ENCODE peak calls at places on chromosome 11, in five cellular contexts. One of them, this sample, is unnamed.
A peak's percentile ranks its signal among the peaks of the same experiment; 100 is the strongest.

GRCh38 chr11:109680127-109680526 is 258.1 kb downstream of the C11orf87 start:
- DNase-seq in NCI-H1092: no peak
- DNase-seq in cardiac fibroblast: no peak
- DNase-seq in activated CD4-positive, alpha-beta T cell treated with anti-CD3 and anti-CD28 coated beads for 24 hours: no peak
- DNase-seq in iPS-NIHi11: no peak
- DNase-seq in this sample: no peak

GRCh38 chr11:113314389-113315301 is at the start of gene TTC12:
- DNase-seq in NCI-H1092: peak; percentile 78
- DNase-seq in cardiac fibroblast: peak; percentile 93
- DNase-seq in activated CD4-positive, alpha-beta T cell treated with anti-CD3 and anti-CD28 coated beads for 24 hours: peak; percentile 90
- DNase-seq in iPS-NIHi11: peak; percentile 94
- DNase-seq in this sample: peak; percentile 97

GRCh38 chr11:111935331-111936044 is 1.7 kb upstream of the DIXDC1 start:
- DNase-seq in NCI-H1092: no peak
- DNase-seq in cardiac fibroblast: peak; percentile 72
- DNase-seq in activated CD4-positive, alpha-beta T cell treated with anti-CD3 and anti-CD28 coated beads for 24 hours: no peak
- DNase-seq in iPS-NIHi11: no peak
- DNase-seq in this sample: no peak

GRCh38 chr11:8338138-8338537 is 74.5 kb upstream of the LMO1 start:
- DNase-seq in NCI-H1092: peak; percentile 24
- DNase-seq in cardiac fibroblast: peak; percentile 32
- DNase-seq in activated CD4-positive, alpha-beta T cell treated with anti-CD3 and anti-CD28 coated beads for 24 hours: peak; percentile 20
- DNase-seq in iPS-NIHi11: peak; percentile 88
- DNase-seq in this sample: peak; percentile 85

GRCh38 chr11:115304774-115305472 is 199.3 kb downstream of the CADM1 start:
- DNase-seq in NCI-H1092: no peak
- DNase-seq in cardiac fibroblast: no peak
- DNase-seq in activated CD4-positive, alpha-beta T cell treated with anti-CD3 and anti-CD28 coated beads for 24 hours: no peak
- DNase-seq in iPS-NIHi11: no peak
- DNase-seq in this sample: no peak

GRCh38 chr11:32137263-32137662 is 46.4 kb downstream of the RCN1 start:
- DNase-seq in NCI-H1092: no peak
- DNase-seq in cardiac fibroblast: peak; percentile 95
- DNase-seq in activated CD4-positive, alpha-beta T cell treated with anti-CD3 and anti-CD28 coated beads for 24 hours: no peak
- DNase-seq in iPS-NIHi11: no peak
- DNase-seq in this sample: no peak

GRCh38 chr11:130165601-130166456 is 6.2 kb downstream of the ST14 start:
- DNase-seq in NCI-H1092: no peak
- DNase-seq in cardiac fibroblast: no peak
- DNase-seq in activated CD4-positive, alpha-beta T cell treated with anti-CD3 and anti-CD28 coated beads for 24 hours: no peak
- DNase-seq in iPS-NIHi11: no peak
- DNase-seq in this sample: no peak

GRCh38 chr11:122139595-122139866 is 23.5 kb upstream of the BLID start:
- DNase-seq in NCI-H1092: no peak
- DNase-seq in cardiac fibroblast: no peak
- DNase-seq in activated CD4-positive, alpha-beta T cell treated with anti-CD3 and anti-CD28 coated beads for 24 hours: no peak
- DNase-seq in iPS-NIHi11: no peak
- DNase-seq in this sample: no peak

GRCh38 chr11:122668562-122669090 is 13.1 kb downstream of the UBASH3B start:
- DNase-seq in NCI-H1092: no peak
- DNase-seq in cardiac fibroblast: peak; percentile 34
- DNase-seq in activated CD4-positive, alpha-beta T cell treated with anti-CD3 and anti-CD28 coated beads for 24 hours: no peak
- DNase-seq in iPS-NIHi11: no peak
- DNase-seq in this sample: no peak

GRCh38 chr11:44732564-44732963 is 5.8 kb downstream of the TSPAN18 start:
- DNase-seq in NCI-H1092: no peak
- DNase-seq in cardiac fibroblast: no peak
- DNase-seq in activated CD4-positive, alpha-beta T cell treated with anti-CD3 and anti-CD28 coated beads for 24 hours: no peak
- DNase-seq in iPS-NIHi11: no peak
- DNase-seq in this sample: no peak

GRCh38 chr11:36509265-36509664 is 807 bp downstream of the TRAF6 start:
- DNase-seq in NCI-H1092: no peak
- DNase-seq in cardiac fibroblast: peak; percentile 26
- DNase-seq in activated CD4-positive, alpha-beta T cell treated with anti-CD3 and anti-CD28 coated beads for 24 hours: no peak
- DNase-seq in iPS-NIHi11: no peak
- DNase-seq in this sample: no peak